ENCODE peak calls at places on chromosomes 16 and 17, in ten cellular contexts. One of them, this sample, is unnamed.

GRCh38 chr17:76677406-76677805 is 33.4 kb downstream of the MXRA7 start:
- DNase-seq in neural progenitor cell: no peak
- DNase-seq in activated CD8-positive, alpha-beta memory T cell treated with anti-CD3 and anti-CD28 coated beads for 4 hours: no peak
- DNase-seq in stimulated activated CD8-positive, alpha-beta memory T cell treated with anti-CD3 and anti-CD28 coated beads, Interleukin-15, amount 100 ng/mL, for 24 hours: no peak
- DNase-seq in heart right ventricle: no peak
- DNase-seq in left lung: no peak
- DNase-seq in RCC 7860: no peak
- DNase-seq in central memory CD8-positive, alpha-beta T cell: no peak
- DNase-seq in KG1: no peak
- DNase-seq in kidney glomerular epithelial cell: no peak
- DNase-seq in this sample: no peak

GRCh38 chr17:75487351-75488070 is 27.8 kb downstream of the CASKIN2 start:
- DNase-seq in neural progenitor cell: no peak
- DNase-seq in activated CD8-positive, alpha-beta memory T cell treated with anti-CD3 and anti-CD28 coated beads for 4 hours: peak
- DNase-seq in stimulated activated CD8-positive, alpha-beta memory T cell treated with anti-CD3 and anti-CD28 coated beads, Interleukin-15, amount 100 ng/mL, for 24 hours: no peak
- DNase-seq in heart right ventricle: no peak
- DNase-seq in left lung: peak
- DNase-seq in RCC 7860: no peak
- DNase-seq in central memory CD8-positive, alpha-beta T cell: no peak
- DNase-seq in KG1: peak
- DNase-seq in kidney glomerular epithelial cell: no peak
- DNase-seq in this sample: no peak

GRCh38 chr17:40311575-40311974 is 2.6 kb downstream of the RARA start:
- DNase-seq in neural progenitor cell: no peak
- DNase-seq in activated CD8-positive, alpha-beta memory T cell treated with anti-CD3 and anti-CD28 coated beads for 4 hours: no peak
- DNase-seq in stimulated activated CD8-positive, alpha-beta memory T cell treated with anti-CD3 and anti-CD28 coated beads, Interleukin-15, amount 100 ng/mL, for 24 hours: no peak
- DNase-seq in heart right ventricle: peak
- DNase-seq in left lung: peak
- DNase-seq in RCC 7860: no peak
- DNase-seq in central memory CD8-positive, alpha-beta T cell: no peak
- DNase-seq in KG1: no peak
- DNase-seq in kidney glomerular epithelial cell: no peak
- DNase-seq in this sample: no peak

GRCh38 chr17:38674013-38674748 is 576 bp downstream of the EPOP start:
- DNase-seq in neural progenitor cell: peak
- DNase-seq in activated CD8-positive, alpha-beta memory T cell treated with anti-CD3 and anti-CD28 coated beads for 4 hours: no peak
- DNase-seq in stimulated activated CD8-positive, alpha-beta memory T cell treated with anti-CD3 and anti-CD28 coated beads, Interleukin-15, amount 100 ng/mL, for 24 hours: no peak
- DNase-seq in heart right ventricle: no peak
- DNase-seq in left lung: peak
- DNase-seq in RCC 7860: no peak
- DNase-seq in central memory CD8-positive, alpha-beta T cell: no peak
- DNase-seq in KG1: no peak
- DNase-seq in kidney glomerular epithelial cell: no peak
- DNase-seq in this sample: no peak

GRCh38 chr17:46056800-46057304 is 57.8 kb downstream of the STH start:
- DNase-seq in neural progenitor cell: no peak
- DNase-seq in activated CD8-positive, alpha-beta memory T cell treated with anti-CD3 and anti-CD28 coated beads for 4 hours: no peak
- DNase-seq in stimulated activated CD8-positive, alpha-beta memory T cell treated with anti-CD3 and anti-CD28 coated beads, Interleukin-15, amount 100 ng/mL, for 24 hours: no peak
- DNase-seq in heart right ventricle: no peak
- DNase-seq in left lung: no peak
- DNase-seq in RCC 7860: no peak
- DNase-seq in central memory CD8-positive, alpha-beta T cell: no peak
- DNase-seq in KG1: no peak
- DNase-seq in kidney glomerular epithelial cell: peak
- DNase-seq in this sample: no peak

GRCh38 chr17:75799402-75799801 is 14.8 kb downstream of the UNK start:
- DNase-seq in neural progenitor cell: no peak
- DNase-seq in activated CD8-positive, alpha-beta memory T cell treated with anti-CD3 and anti-CD28 coated beads for 4 hours: no peak
- DNase-seq in stimulated activated CD8-positive, alpha-beta memory T cell treated with anti-CD3 and anti-CD28 coated beads, Interleukin-15, amount 100 ng/mL, for 24 hours: no peak
- DNase-seq in heart right ventricle: no peak
- DNase-seq in left lung: no peak
- DNase-seq in RCC 7860: no peak
- DNase-seq in central memory CD8-positive, alpha-beta T cell: no peak
- DNase-seq in KG1: no peak
- DNase-seq in kidney glomerular epithelial cell: no peak
- DNase-seq in this sample: peak

GRCh38 chr16:53999841-54000240 is 286.7 kb downstream of the IRX3 start:
- DNase-seq in neural progenitor cell: no peak
- DNase-seq in activated CD8-positive, alpha-beta memory T cell treated with anti-CD3 and anti-CD28 coated beads for 4 hours: no peak
- DNase-seq in stimulated activated CD8-positive, alpha-beta memory T cell treated with anti-CD3 and anti-CD28 coated beads, Interleukin-15, amount 100 ng/mL, for 24 hours: no peak
- DNase-seq in heart right ventricle: no peak
- DNase-seq in left lung: no peak
- DNase-seq in RCC 7860: no peak
- DNase-seq in central memory CD8-positive, alpha-beta T cell: no peak
- DNase-seq in KG1: no peak
- DNase-seq in kidney glomerular epithelial cell: no peak
- DNase-seq in this sample: no peak

GRCh38 chr17:63480826-63481487 is 4.1 kb downstream of the ACE start:
- DNase-seq in neural progenitor cell: no peak
- DNase-seq in activated CD8-positive, alpha-beta memory T cell treated with anti-CD3 and anti-CD28 coated beads for 4 hours: no peak
- DNase-seq in stimulated activated CD8-positive, alpha-beta memory T cell treated with anti-CD3 and anti-CD28 coated beads, Interleukin-15, amount 100 ng/mL, for 24 hours: no peak
- DNase-seq in heart right ventricle: no peak
- DNase-seq in left lung: peak
- DNase-seq in RCC 7860: peak
- DNase-seq in central memory CD8-positive, alpha-beta T cell: no peak
- DNase-seq in KG1: no peak
- DNase-seq in kidney glomerular epithelial cell: no peak
- DNase-seq in this sample: no peak

GRCh38 chr17:78130439-78131101 is at the start of gene TMC8:
- DNase-seq in neural progenitor cell: no peak
- DNase-seq in activated CD8-positive, alpha-beta memory T cell treated with anti-CD3 and anti-CD28 coated beads for 4 hours: no peak
- DNase-seq in stimulated activated CD8-positive, alpha-beta memory T cell treated with anti-CD3 and anti-CD28 coated beads, Interleukin-15, amount 100 ng/mL, for 24 hours: no peak
- DNase-seq in heart right ventricle: no peak
- DNase-seq in left lung: peak
- DNase-seq in RCC 7860: no peak
- DNase-seq in central memory CD8-positive, alpha-beta T cell: peak
- DNase-seq in KG1: peak
- DNase-seq in kidney glomerular epithelial cell: no peak
- DNase-seq in this sample: no peak

GRCh38 chr17:52297230-52298010 is 138.9 kb upstream of the CA10 start:
- DNase-seq in neural progenitor cell: peak
- DNase-seq in activated CD8-positive, alpha-beta memory T cell treated with anti-CD3 and anti-CD28 coated beads for 4 hours: no peak
- DNase-seq in stimulated activated CD8-positive, alpha-beta memory T cell treated with anti-CD3 and anti-CD28 coated beads, Interleukin-15, amount 100 ng/mL, for 24 hours: no peak
- DNase-seq in heart right ventricle: no peak
- DNase-seq in left lung: no peak
- DNase-seq in RCC 7860: no peak
- DNase-seq in central memory CD8-positive, alpha-beta T cell: no peak
- DNase-seq in KG1: no peak
- DNase-seq in kidney glomerular epithelial cell: no peak
- DNase-seq in this sample: no peak

GRCh38 chr17:3796110-3796821 is 4.7 kb downstream of the ITGAE start:
- DNase-seq in neural progenitor cell: no peak
- DNase-seq in activated CD8-positive, alpha-beta memory T cell treated with anti-CD3 and anti-CD28 coated beads for 4 hours: peak
- DNase-seq in stimulated activated CD8-positive, alpha-beta memory T cell treated with anti-CD3 and anti-CD28 coated beads, Interleukin-15, amount 100 ng/mL, for 24 hours: peak
- DNase-seq in heart right ventricle: no peak
- DNase-seq in left lung: no peak
- DNase-seq in RCC 7860: peak
- DNase-seq in central memory CD8-positive, alpha-beta T cell: peak
- DNase-seq in KG1: no peak
- DNase-seq in kidney glomerular epithelial cell: no peak
- DNase-seq in this sample: no peak

GRCh38 chr16:57096793-57097192 is 4.4 kb downstream of the CPNE2 start:
- DNase-seq in neural progenitor cell: no peak
- DNase-seq in activated CD8-positive, alpha-beta memory T cell treated with anti-CD3 and anti-CD28 coated beads for 4 hours: no peak
- DNase-seq in stimulated activated CD8-positive, alpha-beta memory T cell treated with anti-CD3 and anti-CD28 coated beads, Interleukin-15, amount 100 ng/mL, for 24 hours: no peak
- DNase-seq in heart right ventricle: no peak
- DNase-seq in left lung: no peak
- DNase-seq in RCC 7860: no peak
- DNase-seq in central memory CD8-positive, alpha-beta T cell: no peak
- DNase-seq in KG1: no peak
- DNase-seq in kidney glomerular epithelial cell: no peak
- DNase-seq in this sample: no peak

GRCh38 chr17:50047083-50047482 is 8.8 kb upstream of the ITGA3 start:
- DNase-seq in neural progenitor cell: no peak
- DNase-seq in activated CD8-positive, alpha-beta memory T cell treated with anti-CD3 and anti-CD28 coated beads for 4 hours: no peak
- DNase-seq in stimulated activated CD8-positive, alpha-beta memory T cell treated with anti-CD3 and anti-CD28 coated beads, Interleukin-15, amount 100 ng/mL, for 24 hours: no peak
- DNase-seq in heart right ventricle: no peak
- DNase-seq in left lung: no peak
- DNase-seq in RCC 7860: peak
- DNase-seq in central memory CD8-positive, alpha-beta T cell: no peak
- DNase-seq in KG1: no peak
- DNase-seq in kidney glomerular epithelial cell: no peak
- DNase-seq in this sample: peak

GRCh38 chr17:58339775-58340622 is 11.4 kb upstream of the TSPOAP1 start:
- DNase-seq in neural progenitor cell: no peak
- DNase-seq in activated CD8-positive, alpha-beta memory T cell treated with anti-CD3 and anti-CD28 coated beads for 4 hours: no peak
- DNase-seq in stimulated activated CD8-positive, alpha-beta memory T cell treated with anti-CD3 and anti-CD28 coated beads, Interleukin-15, amount 100 ng/mL, for 24 hours: no peak
- DNase-seq in heart right ventricle: no peak
- DNase-seq in left lung: no peak
- DNase-seq in RCC 7860: no peak
- DNase-seq in central memory CD8-positive, alpha-beta T cell: no peak
- DNase-seq in KG1: peak
- DNase-seq in kidney glomerular epithelial cell: no peak
- DNase-seq in this sample: no peak

GRCh38 chr17:39754958-39755549 is 17.3 kb downstream of the GRB7 start:
- DNase-seq in neural progenitor cell: peak
- DNase-seq in activated CD8-positive, alpha-beta memory T cell treated with anti-CD3 and anti-CD28 coated beads for 4 hours: no peak
- DNase-seq in stimulated activated CD8-positive, alpha-beta memory T cell treated with anti-CD3 and anti-CD28 coated beads, Interleukin-15, amount 100 ng/mL, for 24 hours: no peak
- DNase-seq in heart right ventricle: no peak
- DNase-seq in left lung: no peak
- DNase-seq in RCC 7860: no peak
- DNase-seq in central memory CD8-positive, alpha-beta T cell: no peak
- DNase-seq in KG1: no peak
- DNase-seq in kidney glomerular epithelial cell: no peak
- DNase-seq in this sample: no peak